ENCODE peak calls at places on chromosomes 3 and 15, in four cellular contexts. O, J, C and W are unnamed samples.

GRCh38 chr3:175057406-175057805 is 198.3 kb downstream of the NAALADL2 start:
- DNase-seq in J (no peak), C (no peak), O (no peak), W (no peak)

GRCh38 chr15:46343527-46343926 is 708.7 kb downstream of the SQOR start:
- DNase-seq in C (no peak), O (no peak), J (no peak), W (no peak)

GRCh38 chr15:56244811-56245576 is 1.3 kb upstream of the RFX7 start:
- DNase-seq in C (no peak), O (no peak), J (no peak), W (no peak)

GRCh38 chr3:10707089-10707983 is 108.7 kb upstream of the SLC6A11 start:
- DNase-seq in C (no peak), O (no peak), J (no peak), W (no peak)

GRCh38 chr15:55530861-55531313 is 22.9 kb upstream of the DNAAF4 start:
- DNase-seq in J (peak), O (peak), C (no peak), W (peak)

GRCh38 chr3:136247436-136247835 is 2.7 kb upstream of the PCCB start:
- DNase-seq in J (no peak), O (no peak), C (no peak), W (no peak)

GRCh38 chr3:12868039-12869024 is 27.0 kb upstream of the RPL32 start:
- DNase-seq in J (peak), O (peak), C (peak), W (peak)

GRCh38 chr3:149016669-149017541 is 25.6 kb downstream of the GYG1 start:
- DNase-seq in C (no peak), O (peak), J (peak), W (peak)

GRCh38 chr3:34008191-34008590 is 209.8 kb downstream of the PDCD6IP start:
- DNase-seq in O (no peak), J (peak), C (no peak), W (no peak)

GRCh38 chr3:154182322-154182922 is 61.2 kb downstream of the ARHGEF26 start:
- DNase-seq in J (no peak), O (no peak), C (no peak), W (no peak)

GRCh38 chr3:135779590-135780235 is 185.8 kb upstream of the PPP2R3A start:
- DNase-seq in J (no peak), O (no peak), C (no peak), W (peak)

GRCh38 chr3:69079269-69080159 is 651 bp downstream of the UBA3 start:
- DNase-seq in C (peak), O (no peak), J (peak), W (no peak)

GRCh38 chr15:56960116-56960515 is 41.7 kb downstream of the TCF12 start:
- DNase-seq in C (no peak), J (no peak), O (no peak), W (no peak)